ENCODE peak calls at places on chromosomes 1 and 21, in five cellular contexts. One of them, this sample, is unnamed.

GRCh38 chr1:204446413-204447111 is 34.9 kb upstream of the PPP1R15B start:
- DNase-seq in transverse colon: peak; percentile 82
- DNase-seq in coronary artery: peak; percentile 80
- DNase-seq in B cell: peak; percentile 85
- DNase-seq in tibial artery: peak; percentile 70
- DNase-seq in this sample: peak; percentile 81

GRCh38 chr1:23591460-23592208 is 32.3 kb upstream of the ID3 start:
- DNase-seq in transverse colon: no peak
- DNase-seq in coronary artery: no peak
- DNase-seq in B cell: no peak
- DNase-seq in tibial artery: no peak
- DNase-seq in this sample: peak; percentile 70

GRCh38 chr1:232984577-232985425 is 34.4 kb downstream of the NTPCR start:
- DNase-seq in transverse colon: no peak
- DNase-seq in coronary artery: no peak
- DNase-seq in B cell: no peak
- DNase-seq in tibial artery: no peak
- DNase-seq in this sample: no peak

GRCh38 chr1:225638853-225639252 is 14.1 kb downstream of the ENAH start:
- DNase-seq in transverse colon: no peak
- DNase-seq in coronary artery: no peak
- DNase-seq in B cell: no peak
- DNase-seq in tibial artery: no peak
- DNase-seq in this sample: no peak

GRCh38 chr1:151807131-151807530 is 1.9 kb upstream of the LINGO4 start:
- DNase-seq in transverse colon: no peak
- DNase-seq in coronary artery: no peak
- DNase-seq in B cell: no peak
- DNase-seq in tibial artery: no peak
- DNase-seq in this sample: no peak

GRCh38 chr1:225981714-225982113 is 17.4 kb downstream of the SDE2 start:
- DNase-seq in transverse colon: no peak
- DNase-seq in coronary artery: no peak
- DNase-seq in B cell: no peak
- DNase-seq in tibial artery: no peak
- DNase-seq in this sample: no peak

GRCh38 chr21:32083175-32083574 is 195.7 kb downstream of the MIS18A start:
- DNase-seq in transverse colon: no peak
- DNase-seq in coronary artery: no peak
- DNase-seq in B cell: no peak
- DNase-seq in tibial artery: no peak
- DNase-seq in this sample: no peak

GRCh38 chr1:109151146-109151545 is 37.2 kb downstream of the ELAPOR1 start:
- DNase-seq in transverse colon: peak; percentile 65
- DNase-seq in coronary artery: no peak
- DNase-seq in B cell: no peak
- DNase-seq in tibial artery: no peak
- DNase-seq in this sample: no peak

GRCh38 chr1:121418369-121419049 is 233.7 kb downstream of the SRGAP2C start:
- DNase-seq in transverse colon: no peak
- DNase-seq in coronary artery: no peak
- DNase-seq in B cell: no peak
- DNase-seq in tibial artery: no peak
- DNase-seq in this sample: no peak

GRCh38 chr21:30769724-30770431 is 14.7 kb upstream of the KRTAP21-1 start:
- DNase-seq in transverse colon: no peak
- DNase-seq in coronary artery: no peak
- DNase-seq in B cell: no peak
- DNase-seq in tibial artery: no peak
- DNase-seq in this sample: no peak

GRCh38 chr1:154328318-154329151 is 3.2 kb downstream of the ATP8B2 start:
- DNase-seq in transverse colon: peak; percentile 89
- DNase-seq in coronary artery: peak; percentile 94
- DNase-seq in B cell: peak; percentile 92
- DNase-seq in tibial artery: peak; percentile 90
- DNase-seq in this sample: peak; percentile 92

DNA sequence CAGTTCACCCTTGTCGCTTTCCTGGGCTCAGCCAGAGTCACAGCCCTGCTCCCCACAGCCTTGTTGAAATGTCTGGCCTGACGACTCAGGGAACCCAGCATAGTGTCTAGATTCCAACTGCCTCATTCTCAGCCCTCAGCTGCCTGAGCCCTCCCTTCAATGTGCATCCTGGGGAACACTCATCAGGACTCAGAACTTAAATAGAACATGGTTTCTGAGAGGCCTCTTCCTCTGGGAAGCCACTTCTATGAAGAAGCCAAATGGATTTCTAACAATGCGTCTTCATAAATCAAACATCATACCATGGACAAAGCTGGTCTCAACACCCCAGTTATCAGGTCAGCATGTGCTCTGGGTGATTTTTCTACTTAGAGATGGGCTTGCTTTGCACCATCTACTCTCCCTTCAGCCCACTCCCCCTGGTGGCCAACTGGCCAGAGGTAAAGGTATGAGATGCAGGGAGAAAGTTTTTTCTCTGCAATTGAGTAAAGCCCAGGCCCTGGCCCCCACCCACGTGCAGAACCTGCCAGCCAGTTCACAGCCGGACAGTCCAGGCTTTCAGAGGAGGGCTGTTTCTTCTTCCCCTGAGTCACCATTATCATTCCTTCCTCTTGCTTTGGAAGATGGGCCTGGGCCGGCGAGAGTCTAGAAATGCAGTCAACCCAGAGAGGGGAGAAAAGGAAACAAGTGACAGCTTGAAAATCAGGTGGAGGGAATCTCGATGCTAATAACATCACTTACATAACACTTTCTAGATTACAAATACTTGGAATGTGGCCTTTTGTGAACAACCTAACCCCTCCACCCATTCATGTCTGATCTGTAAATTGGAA is 32.1 kb downstream of the CD244 start:
- DNase-seq in transverse colon: peak; percentile 84
- DNase-seq in coronary artery: peak; percentile 58
- DNase-seq in B cell: peak; percentile 29
- DNase-seq in tibial artery: peak; percentile 52
- DNase-seq in this sample: peak; percentile 66
- TF ChIP-seq CTCF in transverse colon: peak; percentile 81
- TF ChIP-seq CTCF in coronary artery: no peak
- TF ChIP-seq CTCF in B cell: peak; percentile 83
- TF ChIP-seq CTCF in tibial artery: no peak
- TF ChIP-seq CTCF in this sample: peak; percentile 52

GRCh38 chr1:167766538-167766937 is 44.8 kb downstream of the MPZL1 start:
- DNase-seq in transverse colon: no peak
- DNase-seq in coronary artery: no peak
- DNase-seq in B cell: no peak
- DNase-seq in tibial artery: no peak
- DNase-seq in this sample: no peak
- TF ChIP-seq CTCF in transverse colon: no peak
- TF ChIP-seq CTCF in coronary artery: no peak
- TF ChIP-seq CTCF in B cell: no peak
- TF ChIP-seq CTCF in tibial artery: no peak
- TF ChIP-seq CTCF in this sample: no peak

GRCh38 chr1:33181906-33182305 is at the start of gene TRIM62:
- DNase-seq in transverse colon: peak; percentile 91
- DNase-seq in coronary artery: peak; percentile 91
- DNase-seq in B cell: peak; percentile 98
- DNase-seq in tibial artery: peak; percentile 81
- DNase-seq in this sample: peak; percentile 96

GRCh38 chr1:33182896-33183295 is 1.1 kb upstream of the TRIM62 start:
- DNase-seq in transverse colon: no peak
- DNase-seq in coronary artery: no peak
- DNase-seq in B cell: no peak
- DNase-seq in tibial artery: no peak
- DNase-seq in this sample: peak; percentile 12

GRCh38 chr1:33180226-33181037 is 1.4 kb downstream of the TRIM62 start:
- DNase-seq in transverse colon: peak; percentile 92
- DNase-seq in coronary artery: peak; percentile 93
- DNase-seq in B cell: peak; percentile 97
- DNase-seq in tibial artery: peak; percentile 92
- DNase-seq in this sample: peak; percentile 99

GRCh38 chr1:33182452-33182851 is 609 bp upstream of the TRIM62 start:
- DNase-seq in transverse colon: no peak
- DNase-seq in coronary artery: no peak
- DNase-seq in B cell: no peak
- DNase-seq in tibial artery: no peak
- DNase-seq in this sample: no peak

DNA sequence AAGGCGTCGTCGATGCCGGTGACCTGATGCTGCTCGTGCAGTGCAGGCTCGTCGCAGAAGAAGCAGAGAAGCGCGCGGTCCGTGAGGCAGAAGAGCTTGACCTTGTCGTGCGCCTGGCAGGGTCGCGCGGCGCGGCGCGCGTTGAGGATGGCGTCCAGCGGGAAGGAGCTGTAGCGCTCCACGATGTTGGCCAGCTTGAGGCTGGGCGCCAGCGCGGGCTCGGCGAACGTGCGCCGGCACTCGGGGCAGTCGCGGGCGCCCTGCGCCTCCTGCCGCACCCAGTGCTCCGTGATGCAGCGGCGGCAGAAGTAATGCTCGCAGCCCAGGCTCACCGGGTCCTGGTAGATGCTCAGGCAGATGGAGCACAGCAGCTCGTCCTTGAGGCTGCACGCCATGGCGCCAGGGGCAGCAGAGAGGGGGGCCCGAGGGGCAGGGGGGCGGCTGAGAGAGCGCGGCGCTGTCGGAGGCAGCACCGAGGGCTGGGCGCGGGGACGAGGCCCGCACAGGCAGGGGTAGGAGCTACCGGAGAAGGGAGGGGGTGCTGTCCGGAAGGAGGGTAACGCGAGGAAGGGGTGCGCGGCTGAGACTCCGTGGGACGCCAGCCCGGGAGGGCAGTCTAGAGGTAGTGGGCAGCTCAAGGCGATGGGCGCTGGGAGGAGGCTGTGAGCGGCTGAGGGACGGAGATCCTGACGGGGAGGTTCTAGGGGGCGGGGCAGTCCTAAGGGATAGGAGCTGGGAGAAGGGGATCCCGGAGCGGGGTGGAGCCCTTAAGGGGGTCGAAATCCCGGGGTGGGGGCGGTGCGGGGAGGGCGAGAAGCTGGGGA is 593 bp downstream of the TRIM62 start:
- DNase-seq in transverse colon: peak; percentile 57
- DNase-seq in coronary artery: no peak
- DNase-seq in B cell: peak; percentile 61
- DNase-seq in tibial artery: peak; percentile 56
- DNase-seq in this sample: peak; percentile 62
- TF ChIP-seq CTCF in transverse colon: no peak
- TF ChIP-seq CTCF in coronary artery: no peak
- TF ChIP-seq CTCF in B cell: no peak
- TF ChIP-seq CTCF in tibial artery: no peak
- TF ChIP-seq CTCF in this sample: no peak

DNA sequence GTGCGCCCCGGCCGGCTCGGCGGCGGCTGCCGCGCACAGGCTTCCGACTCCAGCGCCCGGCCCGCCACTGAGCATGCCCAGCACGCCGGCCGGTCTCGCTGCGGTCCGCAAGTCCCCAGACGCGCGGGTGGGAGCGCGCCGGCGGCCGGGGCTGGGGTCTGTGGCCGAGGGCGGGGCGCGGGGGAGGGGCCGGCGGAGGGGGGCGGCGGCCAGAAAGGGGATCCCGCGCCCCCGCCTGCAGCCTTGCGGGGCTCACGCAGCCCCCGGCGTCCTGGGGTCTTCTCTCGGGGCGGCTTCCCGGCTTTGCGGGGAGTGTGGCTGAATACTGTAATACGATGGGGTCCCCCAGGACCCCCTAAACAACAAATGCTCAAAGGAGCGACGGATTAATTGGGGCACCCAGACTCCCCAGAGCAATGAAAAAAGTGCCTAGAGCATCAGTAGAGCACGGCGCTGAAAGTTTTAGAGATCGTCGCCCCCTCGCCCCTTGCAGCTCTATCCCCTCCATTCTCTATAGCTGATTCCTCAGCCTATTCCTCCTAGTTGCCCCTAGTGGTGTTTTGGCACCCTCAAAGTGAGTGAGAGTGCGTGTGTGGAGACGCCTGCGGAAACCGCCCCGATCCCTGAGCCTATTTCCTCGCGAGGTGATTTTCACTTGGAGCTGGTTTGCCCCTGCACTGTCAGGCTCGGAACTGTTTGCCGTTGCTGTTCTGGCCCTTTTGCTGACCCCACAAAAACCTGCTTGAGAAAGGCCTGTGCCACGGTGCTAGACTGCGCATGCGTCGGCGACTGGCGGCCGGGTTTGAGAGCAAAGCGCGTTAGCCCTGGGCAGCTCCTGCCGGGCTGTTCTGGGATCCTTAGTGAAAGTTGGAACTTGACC is at the start of gene VAV3:
- DNase-seq in transverse colon: peak; percentile 56
- DNase-seq in coronary artery: peak; percentile 71
- DNase-seq in B cell: peak; percentile 81
- DNase-seq in tibial artery: peak; percentile 75
- DNase-seq in this sample: peak; percentile 72
- TF ChIP-seq CTCF in transverse colon: no peak
- TF ChIP-seq CTCF in coronary artery: no peak
- TF ChIP-seq CTCF in B cell: peak; percentile 1
- TF ChIP-seq CTCF in tibial artery: no peak
- TF ChIP-seq CTCF in this sample: no peak

GRCh38 chr1:156225677-156226014 is 12.8 kb downstream of the PMF1 start:
- DNase-seq in transverse colon: no peak
- DNase-seq in coronary artery: no peak
- DNase-seq in B cell: no peak
- DNase-seq in tibial artery: no peak
- DNase-seq in this sample: no peak
- TF ChIP-seq CTCF in transverse colon: peak; percentile 21
- TF ChIP-seq CTCF in coronary artery: no peak
- TF ChIP-seq CTCF in B cell: peak; percentile 24
- TF ChIP-seq CTCF in tibial artery: no peak
- TF ChIP-seq CTCF in this sample: no peak

GRCh38 chr1:176745945-176746344 is 283.0 kb downstream of the PAPPA2 start:
- DNase-seq in transverse colon: no peak
- DNase-seq in coronary artery: no peak
- DNase-seq in B cell: no peak
- DNase-seq in tibial artery: no peak
- DNase-seq in this sample: no peak
- TF ChIP-seq CTCF in transverse colon: no peak
- TF ChIP-seq CTCF in coronary artery: no peak
- TF ChIP-seq CTCF in B cell: no peak
- TF ChIP-seq CTCF in tibial artery: no peak
- TF ChIP-seq CTCF in this sample: no peak

This sample was measured in GM20000.